ENCODE peak calls at places on chromosomes 3 and 15, in four cellular contexts. Z, F, Q and N are unnamed samples.

GRCh38 chr3:188133219-188133618 is 20.7 kb upstream of the LPP start:
- DNase-seq in Z (no peak), F (no peak), Q (no peak), N (no peak)

GRCh38 chr15:77837649-77838025 is 204.9 kb upstream of the LINGO1 start:
- DNase-seq in Z (peak; percentile 44), F (no peak), Q (no peak), N (no peak)

GRCh38 chr3:50136714-50137405 is 18.3 kb upstream of the SEMA3F start:
- DNase-seq in Z (no peak), F (no peak), Q (no peak), N (no peak)

GRCh38 chr3:149777414-149778214 is 14.7 kb downstream of the ANKUB1 start:
- DNase-seq in Z (no peak), F (no peak), Q (no peak), N (no peak)

GRCh38 chr3:61172684-61173083 is 78.6 kb downstream of the FHIT start:
- DNase-seq in Z (no peak), F (no peak), Q (no peak), N (no peak)

GRCh38 chr15:51405646-51406194 is 64.3 kb downstream of the GLDN start:
- DNase-seq in Z (no peak), F (no peak), Q (no peak), N (no peak)

GRCh38 chr15:45637552-45638033 is 2.8 kb downstream of the SQOR start:
- DNase-seq in Z (peak; percentile 74), F (no peak), Q (peak; percentile 37), N (peak; percentile 22)

GRCh38 chr3:183131735-183132134 is 30.8 kb downstream of the LAMP3 start:
- DNase-seq in Z (no peak), F (no peak), Q (no peak), N (no peak)

GRCh38 chr3:102629943-102630342 is 195.1 kb downstream of the ZPLD1 start:
- DNase-seq in Z (no peak), F (no peak), Q (no peak), N (no peak)

GRCh38 chr15:70091649-70092461 is 5.9 kb downstream of the TLE3 start:
- DNase-seq in Z (peak; percentile 13), F (no peak), Q (peak; percentile 12), N (no peak)

GRCh38 chr3:171673951-171674350 is 136.3 kb downstream of the PLD1 start:
- DNase-seq in Z (no peak), F (no peak), Q (no peak), N (no peak)

GRCh38 chr3:148372476-148372875 is 325.2 kb upstream of the AGTR1 start:
- DNase-seq in Z (no peak), F (no peak), Q (no peak), N (no peak)

GRCh38 chr3:168684519-168684918 is 588.8 kb upstream of the GOLIM4 start:
- DNase-seq in Z (no peak), F (no peak), Q (no peak), N (no peak)

GRCh38 chr3:177431525-177432255 is 234.4 kb upstream of the TBL1XR1 start:
- DNase-seq in Z (no peak), F (no peak), Q (no peak), N (no peak)

GRCh38 chr15:66253643-66254363 is at the start of gene MEGF11:
- DNase-seq in Z (peak; percentile 73), F (no peak), Q (no peak), N (no peak)

GRCh38 chr15:65916664-65917406 is 47.5 kb downstream of the RAB11A start:
- DNase-seq in Z (peak; percentile 67), F (no peak), Q (no peak), N (no peak)

GRCh38 chr15:71596672-71597071 is 213.7 kb upstream of the NR2E3 start:
- DNase-seq in Z (no peak), F (no peak), Q (no peak), N (no peak)

GRCh38 chr3:100023150-100023549 is 91.2 kb downstream of the FILIP1L start:
- DNase-seq in Z (no peak), F (no peak), Q (no peak), N (no peak)

GRCh38 chr3:136377499-136377898 is 127.4 kb downstream of the PCCB start:
- DNase-seq in Z (no peak), F (no peak), Q (no peak), N (no peak)

GRCh38 chr3:174153875-174154274 is 705.3 kb upstream of the NAALADL2 start:
- DNase-seq in Z (no peak), F (no peak), Q (no peak), N (no peak)

GRCh38 chr3:189202583-189202982 is 30.8 kb downstream of the TPRG1 start:
- DNase-seq in Z (no peak), F (no peak), Q (no peak), N (no peak)

GRCh38 chr3:14602804-14603644 is 48.5 kb upstream of the CCDC174 start:
- DNase-seq in Z (peak; percentile 69), F (no peak), Q (no peak), N (no peak)

GRCh38 chr15:69132935-69133861 is 27.2 kb upstream of the GLCE start:
- DNase-seq in Z (no peak), F (no peak), Q (no peak), N (no peak)

GRCh38 chr3:188037965-188038581 is 115.9 kb upstream of the LPP start:
- DNase-seq in Z (no peak), F (no peak), Q (no peak), N (no peak)

GRCh38 chr3:45647148-45647619 is 42.0 kb upstream of the SACM1L start:
- DNase-seq in Z (no peak), F (no peak), Q (no peak), N (no peak)

GRCh38 chr3:149396476-149396875 is 19.0 kb upstream of the TM4SF1 start:
- DNase-seq in Z (no peak), F (no peak), Q (no peak), N (no peak)

GRCh38 chr15:99393641-99394040 is 142.4 kb downstream of the LRRC28 start:
- DNase-seq in Z (no peak), F (no peak), Q (no peak), N (no peak)

GRCh38 chr15:55319537-55320325 is 709 bp downstream of the PIGB start:
- DNase-seq in Z (no peak), F (no peak), Q (no peak), N (no peak)

GRCh38 chr3:37779289-37780152 is 82.2 kb upstream of the CTDSPL start:
- DNase-seq in Z (no peak), F (no peak), Q (no peak), N (no peak)

GRCh38 chr15:66707310-66708160 is 5.5 kb downstream of the SMAD6 start:
- DNase-seq in Z (peak; percentile 77), F (no peak), Q (no peak), N (no peak)

GRCh38 chr15:95558131-95558530 is 772.4 kb upstream of the NR2F2 start:
- DNase-seq in Z (no peak), F (no peak), Q (no peak), N (no peak)
- H3K27ac ChIP-seq in Z (no peak overlapping the region), F (no peak overlapping the region), Q (no peak overlapping the region), N (no peak overlapping the region)

DNA sequence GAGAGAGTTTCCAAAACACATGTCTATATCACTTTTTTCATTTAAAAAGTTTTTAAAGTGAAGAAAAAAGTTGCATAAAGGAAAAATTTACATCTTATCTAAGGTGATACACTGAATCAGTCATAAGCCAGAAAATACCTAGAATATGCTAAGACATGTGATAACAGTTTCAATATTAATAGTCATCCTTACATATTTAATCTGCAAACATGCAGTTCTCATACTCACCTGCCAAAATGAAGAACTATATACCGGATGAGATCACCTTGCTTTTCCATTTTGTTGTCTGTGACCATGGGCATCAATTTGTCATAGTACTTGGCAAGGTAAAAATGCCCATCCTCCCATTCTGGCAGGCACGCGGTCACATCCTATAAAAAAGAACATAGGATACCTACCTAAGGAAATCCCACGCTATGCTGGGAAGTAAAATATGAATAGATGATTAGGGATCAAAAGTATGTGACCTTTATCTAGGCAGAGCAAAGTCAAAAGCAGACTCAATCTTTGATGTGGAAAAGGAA is 37.1 kb upstream of the XRN1 start:
- DNase-seq in Z (no peak), F (no peak), Q (no peak), N (no peak)
- H3K9me3 ChIP-seq in Z (no peaks in the 10 kb centered on the region), F (peaks cover 12% of the 10 kb centered on the region), Q (peaks cover 6% of the 10 kb centered on the region), N (peaks cover 11% of the 10 kb centered on the region)

GRCh38 chr15:49421991-49422390 is 1.1 kb upstream of the FGF7 start:
- DNase-seq in Z (peak; percentile 65), F (peak; percentile 72), Q (peak; percentile 16), N (no peak)
- TF ChIP-seq CTCF in Z (peak; percentile 57), F (peak; percentile 52), Q (peak; percentile 80), N (peak; percentile 72)

GRCh38 chr15:90249123-90249863 is at the start of gene TTLL13:
- DNase-seq in Z (peak; percentile 100), F (peak; percentile 95), Q (peak; percentile 60), N (peak; percentile 72)
- H3K27ac ChIP-seq in Z (no peak within 1 kb of the TSS), F (no peak within 1 kb of the TSS), Q (peak within 1 kb of the TSS; percentile 27), N (no peak within 1 kb of the TSS)

DNA sequence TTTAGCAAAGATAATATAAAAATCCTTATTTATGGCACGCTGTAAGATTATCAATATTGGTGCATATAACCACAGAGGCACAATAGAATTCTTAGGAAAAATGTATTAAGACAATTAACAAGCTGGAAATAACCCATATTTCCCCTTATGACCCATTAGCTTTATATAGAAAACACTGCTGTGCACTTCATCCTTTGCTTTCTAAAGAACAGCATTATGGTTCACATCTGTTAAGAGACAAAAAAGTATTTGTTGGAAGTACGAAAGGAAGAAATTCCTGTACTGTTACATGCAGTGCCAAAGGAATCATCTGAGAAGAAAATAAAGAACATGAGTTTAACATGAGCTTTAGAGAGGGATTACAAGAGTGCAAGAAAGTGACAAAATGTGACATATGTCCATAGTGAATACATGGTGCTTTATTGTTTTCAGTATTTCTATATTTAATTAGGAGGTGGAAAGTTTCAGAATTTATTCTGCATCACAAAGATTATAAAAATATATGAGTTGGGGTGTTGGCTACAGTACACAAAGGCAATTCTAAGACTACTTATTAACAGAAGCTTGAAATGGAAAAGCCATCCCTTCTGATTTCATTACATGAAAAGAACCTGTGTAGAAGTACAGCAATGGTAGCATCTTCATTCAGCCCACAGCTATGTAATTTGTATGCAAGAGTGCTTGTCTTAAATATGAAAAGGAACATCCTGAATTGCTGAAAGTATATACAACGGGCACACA is 6.8 kb downstream of the UBE3A start:
- DNase-seq in Z (no peak), F (no peak), Q (no peak), N (no peak)
- H3K9me3 ChIP-seq in Z (no peaks in the 10 kb centered on the region), F (no peaks in the 10 kb centered on the region), Q (no peaks in the 10 kb centered on the region), N (no peaks in the 10 kb centered on the region)

GRCh38 chr3:6989608-6990291 is 128.8 kb downstream of the GRM7 start:
- DNase-seq in Z (no peak), F (no peak), Q (no peak), N (no peak)

GRCh38 chr3:6994081-6994668 is 133.3 kb downstream of the GRM7 start:
- DNase-seq in Z (no peak), F (no peak), Q (no peak), N (no peak)
- TF ChIP-seq CTCF in Z (no peak), F (no peak), Q (no peak), N (no peak)

GRCh38 chr3:160314949-160315348 is 84.1 kb downstream of the IFT80 start:
- DNase-seq in Z (no peak), F (no peak), Q (no peak), N (no peak)
- H3K27ac ChIP-seq in Z (no peak overlapping the region), F (no peak overlapping the region), Q (no peak overlapping the region), N (no peak overlapping the region)

GRCh38 chr3:4548356-4548755 is 55.2 kb downstream of the ITPR1 start:
- DNase-seq in Z (no peak), F (no peak), Q (no peak), N (no peak)

GRCh38 chr3:4546346-4547178 is 53.4 kb downstream of the ITPR1 start:
- DNase-seq in Z (no peak), F (no peak), Q (no peak), N (no peak)

GRCh38 chr3:4540267-4540666 is 47.1 kb downstream of the ITPR1 start:
- DNase-seq in Z (no peak), F (no peak), Q (no peak), N (no peak)

GRCh38 chr3:4547799-4548198 is 54.7 kb downstream of the ITPR1 start:
- DNase-seq in Z (no peak), F (no peak), Q (no peak), N (no peak)

GRCh38 chr3:4543110-4543509 is 50.0 kb downstream of the ITPR1 start:
- DNase-seq in Z (no peak), F (no peak), Q (no peak), N (no peak)
- H3K9me3 ChIP-seq in Z (no peaks in the 10 kb centered on the region), F (no peaks in the 10 kb centered on the region), Q (no peaks in the 10 kb centered on the region), N (no peaks in the 10 kb centered on the region)